ENCODE peak calls at places on chromosome 19, in four cellular contexts. T is glutamatergic neuron, K is left ventricle myocardium inferior, H is IMR-90. F is an unnamed sample.

GRCh38 chr19:1232231-1232637 is 5.6 kb downstream of the CBARP start:
- DNase-seq in K (no peak), T (no peak), H (no peak), F (no peak)

GRCh38 chr19:4140237-4140711 is 13.2 kb upstream of the CREB3L3 start:
- DNase-seq in H (peak), K (no peak), T (peak), F (peak)

GRCh38 chr19:45020071-45020470 is 18.8 kb upstream of the CLASRP start:
- DNase-seq in K (no peak), H (no peak), T (no peak), F (no peak)

GRCh38 chr19:1655131-1655981 is 2.9 kb upstream of the TCF3 start:
- DNase-seq in H (no peak), T (peak), K (no peak), F (no peak)

GRCh38 chr19:44005968-44006367 is 3.2 kb downstream of the ZNF230 start:
- DNase-seq in K (no peak), T (no peak), H (peak), F (no peak)

GRCh38 chr19:47723573-47723923 is 10.3 kb downstream of the EHD2 start:
- DNase-seq in K (peak), T (no peak), H (peak), F (no peak)

GRCh38 chr19:45340232-45340898 is at the start of gene KLC3:
- DNase-seq in K (no peak), T (no peak), H (no peak), F (peak)

GRCh38 chr19:35879068-35879467 is 10.7 kb downstream of the APLP1 start:
- DNase-seq in K (no peak), T (no peak), H (no peak), F (no peak)

GRCh38 chr19:56133858-56134654 is 7.0 kb upstream of the ZNF444 start:
- DNase-seq in H (peak), T (peak), K (no peak), F (no peak)

DNA sequence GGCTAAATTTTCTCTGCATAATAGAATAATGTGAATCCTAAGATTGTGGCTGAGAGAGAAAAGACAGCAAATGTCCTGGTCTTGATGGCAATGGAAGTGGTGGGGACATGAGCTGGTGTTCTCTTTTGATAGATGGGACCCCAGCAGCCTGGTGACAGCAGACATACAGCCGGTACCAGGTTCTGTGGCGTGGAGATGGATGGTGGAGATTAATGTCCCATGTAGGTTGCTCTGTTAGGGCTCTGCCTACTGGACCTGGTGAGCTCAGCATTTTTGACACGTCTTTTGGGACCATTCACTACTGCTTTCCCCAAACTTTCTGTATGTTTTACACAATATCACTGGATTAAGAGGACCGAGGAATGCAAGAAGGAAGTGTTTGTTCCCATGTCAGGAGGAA is 8.2 kb upstream of the SIGLEC14 start:
- DNase-seq in H (no peak), K (no peak), T (no peak), F (no peak)
- TF ChIP-seq CTCF in H (no peak), K (no peak), T (no peak), F (no peak)

GRCh38 chr19:11244846-11245589 is 5.6 kb downstream of the ANGPTL8 start:
- DNase-seq in T (no peak), H (no peak), K (no peak), F (no peak)
- TF ChIP-seq CTCF in T (no peak), H (no peak), K (no peak), F (no peak)

GRCh38 chr19:15250635-15250993 is 18.4 kb upstream of the EPHX3 start:
- DNase-seq in K (no peak), T (no peak), H (no peak), F (no peak)

GRCh38 chr19:15253076-15253475 is 20.8 kb upstream of the EPHX3 start:
- DNase-seq in H (no peak), T (no peak), K (no peak), F (no peak)

GRCh38 chr19:15251010-15251748 is 18.9 kb upstream of the EPHX3 start:
- DNase-seq in T (no peak), H (peak), K (no peak), F (no peak)

GRCh38 chr19:15252398-15253018 is 20.3 kb upstream of the EPHX3 start:
- DNase-seq in H (peak), K (no peak), T (no peak), F (peak)

GRCh38 chr19:15251749-15252397 is 19.6 kb upstream of the EPHX3 start:
- DNase-seq in T (peak), H (peak), K (peak), F (peak)
- TF ChIP-seq CTCF in T (peak), H (peak), K (peak), F (peak)

GRCh38 chr19:16340092-16340491 is 15.5 kb downstream of the KLF2 start:
- DNase-seq in H (peak), K (no peak), T (no peak), F (no peak)

GRCh38 chr19:16340654-16341053 is 16.0 kb downstream of the KLF2 start:
- DNase-seq in K (no peak), T (no peak), H (no peak), F (no peak)

GRCh38 chr19:16339361-16339725 is 14.7 kb downstream of the KLF2 start:
- DNase-seq in T (no peak), H (no peak), K (no peak), F (no peak)

GRCh38 chr19:16337809-16338469 is 13.3 kb downstream of the KLF2 start:
- DNase-seq in T (no peak), K (no peak), H (no peak), F (no peak)

GRCh38 chr19:16338470-16339360 is 14.1 kb downstream of the KLF2 start:
- DNase-seq in H (peak), K (no peak), T (no peak), F (no peak)
- TF ChIP-seq CTCF in H (peak), K (no peak), T (no peak), F (no peak)

GRCh38 chr19:19385131-19385899 is 20.2 kb upstream of the GATAD2A start:
- DNase-seq in K (peak), T (peak), H (peak), F (peak)
- TF ChIP-seq CTCF in K (peak), T (no peak), H (peak), F (no peak)

DNA sequence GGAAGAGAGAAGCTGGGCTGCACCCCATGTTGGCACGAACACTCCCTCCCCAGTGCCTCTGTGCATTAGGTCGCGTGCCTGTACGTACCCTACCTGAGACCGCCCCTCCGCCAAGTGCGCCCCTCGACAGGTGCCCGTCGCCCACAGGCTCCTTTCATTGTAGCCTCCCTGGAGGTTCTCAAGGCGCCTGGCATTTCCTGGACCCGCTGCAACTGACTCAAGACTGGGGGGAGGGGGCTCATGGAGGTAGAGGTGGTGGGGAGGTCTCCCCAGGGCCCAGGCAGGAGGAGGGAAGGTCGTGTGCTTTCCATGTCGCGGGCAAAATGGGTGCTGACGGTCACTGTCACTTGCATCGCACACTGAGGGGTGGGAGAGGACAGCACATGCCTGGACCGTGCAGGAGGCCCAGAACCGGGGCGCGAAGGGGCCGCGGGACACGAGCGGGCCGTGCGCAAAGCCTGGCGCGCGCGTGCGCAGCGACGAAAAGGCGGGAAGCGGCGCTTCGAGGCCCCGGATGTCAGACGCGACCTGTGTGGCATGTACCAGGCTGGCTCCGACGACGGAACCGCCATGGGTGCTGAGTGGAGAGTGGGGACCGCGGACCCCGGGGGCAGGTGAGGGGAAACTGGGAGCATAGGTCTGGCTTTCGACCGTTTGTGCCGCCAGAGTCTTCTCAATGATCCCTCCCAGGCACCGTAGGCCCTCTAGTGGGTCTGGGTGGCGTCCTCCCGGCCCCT is 16.5 kb downstream of the NFIX start:
- DNase-seq in T (no peak), H (no peak), K (no peak), F (no peak)
- TF ChIP-seq CTCF in T (no peak), H (no peak), K (no peak), F (no peak)

F was measured in nephron progenitor cell.